ENCODE peak calls at places on chromosomes 11 and 22, in six cellular contexts. S is stimulated activated naive CD4-positive, alpha-beta T cell; N is HEK293T; B is NCI-H1694 treated with DMSO at 0.1 percent for 48 hours; J is NCI-H69; T is naive thymus-derived CD4-positive, alpha-beta T cell. R is an unnamed sample.

GRCh38 chr11:126403039-126403438 is 47.6 kb downstream of the ST3GAL4 start:
- DNase-seq in S (no peak), J (peak), N (no peak), B (no peak), T (no peak), R (no peak)

GRCh38 chr11:36278531-36279245 is 10.5 kb downstream of the COMMD9 start:
- DNase-seq in S (no peak), T (no peak), J (no peak), B (no peak), N (no peak), R (peak)

GRCh38 chr22:48188211-48188845 is 1425.9 kb downstream of the TBC1D22A start:
- DNase-seq in N (no peak), B (no peak), S (no peak), J (no peak), T (no peak), R (no peak)

GRCh38 chr22:26489447-26490036 is 5.9 kb downstream of the SRRD start:
- DNase-seq in T (no peak), J (no peak), B (no peak), N (no peak), S (no peak), R (no peak)

GRCh38 chr11:108497317-108498045 is 703 bp downstream of the POGLUT3 start:
- DNase-seq in B (no peak), S (peak), J (peak), T (peak), N (peak), R (peak)

GRCh38 chr11:33722579-33723234 is 13.5 kb downstream of the CD59 start:
- DNase-seq in N (no peak), S (no peak), T (no peak), J (no peak), B (no peak), R (no peak)

GRCh38 chr11:71995726-71996291 is 2.9 kb upstream of the IL18BP start:
- DNase-seq in B (peak), J (no peak), N (no peak), S (no peak), T (no peak), R (no peak)

GRCh38 chr11:121048464-121049233 is 24.7 kb downstream of the TBCEL start:
- DNase-seq in S (no peak), B (no peak), T (no peak), J (no peak), N (no peak), R (no peak)

GRCh38 chr11:473975-474785 is 24.1 kb downstream of the PTDSS2 start:
- DNase-seq in B (peak), S (no peak), T (no peak), J (peak), N (no peak), R (no peak)

GRCh38 chr11:118098996-118099837 is 12.5 kb upstream of the SMIM35 start:
- DNase-seq in J (peak), T (no peak), B (peak), S (no peak), N (no peak), R (no peak)

GRCh38 chr11:48052183-48053040 is 72.1 kb downstream of the PTPRJ start:
- DNase-seq in B (no peak), J (no peak), S (no peak), T (no peak), N (no peak), R (peak)

GRCh38 chr11:12086271-12087074 is 23.9 kb upstream of the MICAL2 start:
- DNase-seq in S (no peak), T (no peak), B (no peak), N (no peak), J (peak), R (peak)

GRCh38 chr22:49042877-49043859 is 784.5 kb downstream of the BRD1 start:
- DNase-seq in J (no peak), T (no peak), S (no peak), B (no peak), N (no peak), R (no peak)

GRCh38 chr11:10108901-10109665 is 184.9 kb downstream of the SBF2 start:
- DNase-seq in N (no peak), T (no peak), B (peak), J (peak), S (no peak), R (no peak)

GRCh38 chr22:37184816-37185541 is 3.1 kb downstream of the C1QTNF6 start:
- DNase-seq in J (no peak), N (no peak), T (no peak), B (no peak), S (no peak), R (no peak)

GRCh38 chr22:30887861-30888260 is 80.7 kb downstream of the MORC2 start:
- DNase-seq in B (no peak), J (no peak), T (no peak), N (no peak), S (no peak), R (no peak)

GRCh38 chr11:130801287-130802146 is 114.8 kb downstream of the SNX19 start:
- DNase-seq in J (peak), T (no peak), N (no peak), S (no peak), B (no peak), R (no peak)

GRCh38 chr11:92225563-92226308 is 1.1 kb downstream of the FAT3 start:
- DNase-seq in N (peak), J (peak), S (no peak), T (no peak), B (no peak), R (peak)

GRCh38 chr22:42327462-42328129 is 57.1 kb upstream of the TCF20 start:
- DNase-seq in T (no peak), B (no peak), S (no peak), J (no peak), N (no peak), R (no peak)

GRCh38 chr11:67700548-67701262 is 26.3 kb upstream of the ALDH3B2 start:
- DNase-seq in B (no peak), S (no peak), J (peak), N (no peak), T (no peak), R (no peak)

GRCh38 chr11:77039491-77040400 is 5.5 kb downstream of the B3GNT6 start:
- DNase-seq in S (no peak), T (peak), B (no peak), N (no peak), J (no peak), R (peak)

GRCh38 chr11:72146625-72147024 is 11.1 kb downstream of the FOLR3 start:
- DNase-seq in T (no peak), B (no peak), S (no peak), N (no peak), J (no peak), R (no peak)

GRCh38 chr11:72378704-72379383 is 55.5 kb downstream of the CLPB start:
- DNase-seq in B (no peak), S (no peak), T (no peak), N (no peak), J (no peak), R (no peak)

GRCh38 chr11:124935548-124936514 is at the start of gene HEPACAM:
- DNase-seq in N (no peak), T (no peak), B (no peak), J (no peak), S (no peak), R (no peak)

GRCh38 chr11:120147094-120147949 is 9.4 kb upstream of the TRIM29 start:
- DNase-seq in S (no peak), T (no peak), J (peak), B (no peak), N (no peak), R (no peak)

GRCh38 chr11:1782831-1783724 is 19.4 kb upstream of the CTSD start:
- DNase-seq in J (peak), B (no peak), S (no peak), T (no peak), N (no peak), R (peak)

GRCh38 chr11:1861435-1862411 is 8.8 kb downstream of the LSP1 start:
- DNase-seq in N (no peak), T (no peak), S (no peak), B (no peak), J (no peak), R (no peak)

GRCh38 chr11:70415642-70416395 is 17.5 kb downstream of the CTTN start:
- DNase-seq in S (no peak), B (no peak), J (no peak), T (no peak), N (no peak), R (no peak)

GRCh38 chr22:29190915-29191314 is 14.8 kb upstream of the EMID1 start:
- DNase-seq in S (no peak), B (peak), N (no peak), T (no peak), J (no peak), R (no peak)

GRCh38 chr22:24178502-24179440 is 2.5 kb upstream of the SUSD2 start:
- DNase-seq in T (no peak), S (no peak), N (peak), J (peak), B (no peak), R (no peak)

GRCh38 chr11:61168292-61168691 is 7.1 kb upstream of the VPS37C start:
- DNase-seq in T (no peak), J (no peak), S (no peak), N (no peak), B (no peak), R (no peak)

GRCh38 chr11:8329961-8330361 is 66.3 kb upstream of the LMO1 start:
- DNase-seq in T (no peak), J (peak), N (peak), B (peak), S (no peak), R (no peak)

GRCh38 chr11:57597971-57598830 is 716 bp downstream of the SERPING1 start:
- DNase-seq in N (peak), S (no peak), T (no peak), J (peak), B (peak), R (peak)

GRCh38 chr11:7606496-7606895 is 66.8 kb downstream of the CYB5R2 start:
- DNase-seq in J (no peak), T (no peak), N (no peak), S (no peak), B (no peak), R (no peak)

GRCh38 chr11:125945797-125946520 is at the start of gene VSIG10L2:
- DNase-seq in J (no peak), B (no peak), S (no peak), T (no peak), N (no peak), R (peak)

GRCh38 chr11:96149743-96150555 is 193.0 kb downstream of the MAML2 start:
- DNase-seq in N (no peak), J (no peak), B (no peak), S (no peak), T (no peak), R (peak)